ENCODE peak calls at places on chromosomes 4 and X, in four cellular contexts. J is adrenal gland; A is effector memory CD4-positive, alpha-beta T cell; K is endodermal cell. V is an unnamed sample. For H3K27me3, the result is how much of the 10 kb centered on the place peaks cover.

GRCh38 chrX:1450381-1451161 is 2.1 kb downstream of the ASMTL start:
- DNase-seq in J (peak), A (no peak), K (peak), V (no peak)

GRCh38 chrX:103211012-103211715 is 3.7 kb upstream of the BEX4 start:
- DNase-seq in J (peak), A (peak), K (peak), V (peak)

GRCh38 chr4:143358419-143358818 is 21.7 kb downstream of the GAB1 start:
- DNase-seq in J (no peak), A (no peak), K (no peak), V (no peak)

GRCh38 chr4:82981116-82981515 is 29.5 kb downstream of the LIN54 start:
- DNase-seq in J (no peak), A (no peak), K (no peak), V (no peak)

GRCh38 chr4:6031831-6032230 is 13.6 kb upstream of the C4orf50 start:
- DNase-seq in J (no peak), A (no peak), K (no peak), V (no peak)

GRCh38 chr4:38224850-38225249 is 264.7 kb downstream of the PTTG2 start:
- DNase-seq in J (no peak), A (no peak), K (no peak), V (no peak)

GRCh38 chr4:165464813-165465381 is 86.1 kb downstream of the CPE start:
- DNase-seq in J (peak), A (no peak), K (no peak), V (no peak)

GRCh38 chr4:153655004-153655541 is 29.0 kb upstream of the TLR2 start:
- DNase-seq in J (no peak), A (no peak), K (no peak), V (no peak)

GRCh38 chr4:130053723-130054122 is 957.8 kb downstream of the C4orf33 start:
- DNase-seq in J (no peak), A (no peak), K (no peak), V (no peak)

GRCh38 chrX:110866421-110866820 is 70.8 kb upstream of the CHRDL1 start:
- DNase-seq in J (no peak), A (no peak), K (no peak), V (no peak)

GRCh38 chrX:9642270-9642995 is 123.2 kb downstream of the GPR143 start:
- DNase-seq in J (no peak), A (no peak), K (no peak), V (no peak)

GRCh38 chr4:10625130-10625529 is 59.4 kb downstream of the CLNK start:
- DNase-seq in J (no peak), A (no peak), K (no peak), V (no peak)

GRCh38 chrX:39869846-39870601 is 227.7 kb downstream of the BCOR start:
- DNase-seq in J (no peak), A (peak), K (no peak), V (peak)

GRCh38 chrX:56796641-56797395 is 67.8 kb downstream of the NBDY start:
- DNase-seq in J (no peak), A (no peak), K (no peak), V (no peak)

GRCh38 chr4:151284534-151285245 is 7.7 kb downstream of the PRSS48 start:
- DNase-seq in J (no peak), A (no peak), K (peak), V (no peak)

GRCh38 chr4:98510757-98511517 is 147.5 kb downstream of the TSPAN5 start:
- DNase-seq in J (no peak), A (no peak), K (no peak), V (no peak)
- H3K27ac ChIP-seq in J (no peak), A (no peak), K (no peak), V (no peak)

DNA sequence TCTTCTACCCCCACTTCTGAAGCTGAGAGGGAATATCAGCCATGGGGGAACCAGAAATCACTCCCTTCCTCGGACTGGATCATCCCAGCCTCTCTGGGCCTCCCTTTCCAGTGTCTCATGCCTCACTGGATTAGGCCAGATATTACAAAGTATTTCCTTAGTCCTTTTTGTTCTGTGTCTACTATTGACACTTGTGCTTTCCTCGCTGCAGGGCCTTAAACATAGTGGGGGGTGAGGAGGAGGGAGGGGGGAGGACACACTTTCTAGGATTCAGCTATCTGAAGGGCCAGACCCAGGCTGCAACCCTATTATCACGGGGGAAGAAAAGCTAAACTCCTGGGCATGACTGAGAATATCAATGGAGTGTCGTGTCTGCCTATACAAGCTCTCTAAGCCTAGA is 20.4 kb downstream of the PJA1 start:
- DNase-seq in J (no peak), A (no peak), K (no peak), V (no peak)
- H3K27me3 ChIP-seq in J (under half), A (under half), K (under half), V (under half)

DNA sequence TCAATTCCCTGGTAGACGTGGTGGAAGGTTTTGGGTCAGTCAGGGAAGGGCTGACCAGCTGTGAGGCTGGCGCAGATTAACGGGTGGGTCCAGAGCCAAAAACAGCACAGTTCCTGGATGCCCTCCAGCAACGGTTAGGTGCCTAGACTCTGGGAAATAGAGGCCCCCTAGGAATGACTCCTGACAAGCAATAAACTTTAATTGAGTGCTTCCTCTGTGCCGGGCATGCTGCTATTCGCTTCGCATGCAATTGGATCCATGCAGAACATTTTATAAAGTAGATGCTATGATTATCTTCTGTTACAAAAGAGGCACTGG is 36.0 kb downstream of the ETDC start:
- DNase-seq in J (peak), A (no peak), K (no peak), V (no peak)
- H3K27ac ChIP-seq in J (peak), A (peak), K (no peak), V (peak)

GRCh38 chr4:4864940-4865704 is 5.7 kb downstream of the MSX1 start:
- DNase-seq in J (no peak), A (no peak), K (peak), V (no peak)
- H3K27me3 ChIP-seq in J (half or more), A (half or more), K (half or more), V (half or more)

DNA sequence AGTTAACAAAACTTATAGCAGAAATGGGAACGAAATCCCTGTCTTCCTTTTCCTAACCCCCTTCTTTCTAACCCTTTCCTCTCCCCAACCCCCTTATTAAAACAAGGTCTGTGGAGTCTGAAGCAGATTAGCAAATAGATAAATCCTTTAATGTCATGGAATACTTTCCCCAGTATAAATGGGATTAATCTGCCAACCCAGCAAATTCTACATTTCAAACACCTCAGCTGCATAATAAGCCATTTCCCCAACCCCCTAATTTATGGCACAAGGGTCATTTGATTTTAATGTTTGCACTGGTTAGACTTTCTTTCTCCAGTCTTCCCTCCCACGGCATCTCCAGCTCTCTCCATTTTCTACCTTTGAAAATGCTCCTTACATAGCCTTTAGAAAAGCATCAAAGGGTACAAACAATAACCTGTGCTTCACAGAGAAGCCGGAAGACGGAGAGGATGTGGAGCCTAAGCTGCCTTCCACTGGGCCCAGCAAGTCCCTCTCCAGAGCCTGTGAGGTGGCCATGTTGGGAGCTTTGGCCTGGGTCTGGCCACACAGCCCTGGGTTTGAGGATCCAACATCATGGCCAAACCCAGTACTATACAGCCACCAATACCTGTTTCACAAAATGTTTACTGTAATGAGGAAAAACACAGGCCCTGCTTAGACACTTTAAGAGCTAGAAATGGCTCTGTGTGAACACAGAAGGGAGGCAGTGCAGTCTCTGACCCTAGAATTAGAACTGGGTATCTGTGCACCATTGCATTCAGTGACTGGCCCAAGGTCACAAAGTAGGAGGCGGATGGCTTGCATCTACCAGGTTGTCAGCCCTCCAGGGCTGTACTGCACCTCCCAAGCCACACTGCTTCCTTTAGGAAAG is 56.9 kb upstream of the SPRY1 start:
- DNase-seq in J (no peak), A (no peak), K (no peak), V (no peak)
- H3K27ac ChIP-seq in J (peak), A (no peak), K (no peak), V (no peak)

V was measured in CD8-positive, alpha-beta memory T cell.